ENCODE peak calls at places on chromosomes 13 and 19, in eight cellular contexts. O, X, R, B, F, G, K and Z are unnamed samples. For H3K4me1, the result is how much of the 10 kb centered on the place peaks cover.

GRCh38 chr13:38223093-38223492 is 126.6 kb upstream of the UFM1 start:
- DNase-seq in X (no peak), R (no peak), O (no peak), K (no peak), F (no peak), G (no peak), B (no peak), Z (no peak)

GRCh38 chr13:102190930-102191329 is 210.9 kb downstream of the FGF14 start:
- DNase-seq in K (no peak), F (no peak), B (no peak), X (no peak), R (no peak), O (no peak), G (no peak), Z (no peak)

GRCh38 chr13:34810996-34811395 is 131.1 kb upstream of the NBEA start:
- DNase-seq in R (no peak), X (no peak), F (no peak), B (no peak), K (no peak), O (no peak), G (no peak), Z (no peak)

GRCh38 chr13:48775804-48776203 is 122.1 kb downstream of the CYSLTR2 start:
- DNase-seq in O (no peak), F (no peak), G (no peak), B (no peak), R (no peak), X (no peak), K (no peak), Z (no peak)

GRCh38 chr13:100887729-100888151 is 213.1 kb upstream of the TMTC4 start:
- DNase-seq in X (no peak), F (no peak), G (no peak), K (no peak), R (no peak), B (no peak), O (no peak), Z (no peak)

GRCh38 chr13:37995052-37995451 is 125.5 kb upstream of the TRPC4 start:
- DNase-seq in R (no peak), O (no peak), X (no peak), F (no peak), K (no peak), G (no peak), B (no peak), Z (no peak)

GRCh38 chr19:41991025-41991424 is 3.0 kb downstream of the ATP1A3 start:
- DNase-seq in B (no peak), X (no peak), K (no peak), R (no peak), G (no peak), O (no peak), F (no peak), Z (no peak)

GRCh38 chr13:26219726-26220125 is 2.4 kb downstream of the RNF6 start:
- DNase-seq in O (no peak), R (no peak), X (no peak), G (no peak), K (no peak), B (no peak), F (no peak), Z (no peak)

GRCh38 chr19:55075366-55075998 is at the start of gene EPS8L1:
- DNase-seq in G (no peak), R (no peak), B (no peak), O (no peak), K (no peak), F (peak), X (no peak), Z (peak)

GRCh38 chr19:16400911-16401675 is 70.7 kb downstream of the EPS15L1 start:
- DNase-seq in K (no peak), F (no peak), R (no peak), B (no peak), G (no peak), O (no peak), X (no peak), Z (no peak)

GRCh38 chr13:98386632-98387031 is 190.3 kb downstream of the STK24 start:
- DNase-seq in F (no peak), G (no peak), O (no peak), B (no peak), K (no peak), R (no peak), X (no peak), Z (no peak)

GRCh38 chr13:26742691-26743358 is 17.8 kb downstream of the GPR12 start:
- DNase-seq in O (no peak), G (no peak), F (no peak), B (no peak), X (no peak), R (no peak), K (no peak), Z (no peak)

GRCh38 chr13:113616991-113617749 is 32.6 kb downstream of the TFDP1 start:
- DNase-seq in F (peak), B (no peak), R (no peak), X (no peak), K (no peak), G (no peak), O (no peak), Z (no peak)

GRCh38 chr13:51067376-51068125 is 43.5 kb downstream of the C13orf42 start:
- DNase-seq in B (no peak), X (no peak), K (no peak), O (no peak), R (no peak), G (no peak), F (no peak), Z (no peak)

GRCh38 chr13:96460571-96460970 is 370.7 kb downstream of the HS6ST3 start:
- DNase-seq in X (no peak), O (no peak), K (no peak), G (no peak), B (no peak), R (no peak), F (no peak), Z (no peak)

GRCh38 chr13:95921485-95921884 is 131.7 kb downstream of the UGGT2 start:
- DNase-seq in B (no peak), F (no peak), R (no peak), O (no peak), X (no peak), K (no peak), G (no peak), Z (no peak)

GRCh38 chr13:41054212-41054877 is 7.0 kb upstream of the WBP4 start:
- DNase-seq in F (no peak), K (no peak), B (peak), X (no peak), G (peak), R (no peak), O (peak), Z (peak)

GRCh38 chr19:44725251-44725650 is 23.3 kb upstream of the BCL3 start:
- DNase-seq in F (peak), K (peak), B (peak), G (no peak), R (no peak), O (no peak), X (no peak), Z (peak)

GRCh38 chr13:53105477-53105876 is 76.9 kb downstream of the OLFM4 start:
- DNase-seq in K (no peak), R (no peak), X (no peak), G (no peak), B (no peak), O (no peak), F (no peak), Z (no peak)

GRCh38 chr19:15265849-15266248 is 33.6 kb upstream of the EPHX3 start:
- DNase-seq in X (peak), K (no peak), G (no peak), O (peak), F (peak), R (peak), B (no peak), Z (peak)

GRCh38 chr13:48491423-48492122 is 41.3 kb downstream of the RCBTB2 start:
- DNase-seq in G (no peak), K (no peak), R (no peak), B (no peak), O (no peak), F (no peak), X (no peak), Z (no peak)

DNA sequence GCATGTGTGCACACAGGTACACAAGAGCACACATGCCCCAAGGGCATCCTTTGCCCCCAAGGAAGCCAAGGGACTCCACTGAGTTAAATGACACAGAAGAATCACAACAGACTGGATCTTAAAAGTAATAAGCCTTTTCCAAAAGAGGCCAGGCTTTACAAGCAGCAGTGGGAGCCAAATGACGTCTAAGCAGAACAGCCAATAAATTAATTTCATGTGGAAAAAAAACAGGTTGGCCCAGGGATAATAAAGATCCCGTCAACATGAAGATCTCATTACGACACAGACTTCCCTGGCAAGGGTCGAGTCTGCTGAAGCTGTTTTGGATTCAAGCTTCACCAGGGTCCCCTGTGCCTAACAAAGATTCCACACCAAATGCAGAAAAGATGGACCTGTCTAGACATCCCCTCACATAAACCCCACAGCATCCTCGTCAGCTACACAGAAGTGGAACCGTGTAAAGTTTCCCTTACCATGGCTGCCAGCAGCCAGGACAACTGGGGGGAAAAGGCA is 215.1 kb upstream of the ZNF507 start:
- DNase-seq in X (no peak), G (no peak), F (no peak), R (no peak), O (no peak), B (no peak), K (no peak), Z (no peak)
- TF ChIP-seq EP300 in X (no peak), G (no peak), F (no peak), R (no peak), O (no peak), B (no peak), K (no peak), Z (peak)

GRCh38 chr19:50333737-50334617 is 4.8 kb upstream of the KCNC3 start:
- DNase-seq in K (peak), B (peak), X (peak), G (no peak), R (peak), F (peak), O (peak), Z (peak)
- TF ChIP-seq POLR2A in K (peak), B (peak), X (peak), G (peak), R (no peak), F (peak), O (peak), Z (peak)

GRCh38 chr19:39139305-39140194 is 14.0 kb downstream of the PAK4 start:
- DNase-seq in R (no peak), K (no peak), X (no peak), O (no peak), G (no peak), F (no peak), B (no peak), Z (no peak)

GRCh38 chr19:39142655-39143054 is 17.1 kb downstream of the PAK4 start:
- DNase-seq in G (no peak), O (no peak), K (no peak), F (no peak), X (no peak), B (no peak), R (no peak), Z (no peak)

GRCh38 chr19:39140594-39140993 is 15.0 kb downstream of the PAK4 start:
- DNase-seq in G (no peak), R (no peak), F (no peak), X (no peak), O (no peak), B (no peak), K (no peak), Z (no peak)

GRCh38 chr19:39138221-39139211 is 12.9 kb downstream of the PAK4 start:
- DNase-seq in G (no peak), K (no peak), R (no peak), B (no peak), O (no peak), X (no peak), F (no peak), Z (no peak)

DNA sequence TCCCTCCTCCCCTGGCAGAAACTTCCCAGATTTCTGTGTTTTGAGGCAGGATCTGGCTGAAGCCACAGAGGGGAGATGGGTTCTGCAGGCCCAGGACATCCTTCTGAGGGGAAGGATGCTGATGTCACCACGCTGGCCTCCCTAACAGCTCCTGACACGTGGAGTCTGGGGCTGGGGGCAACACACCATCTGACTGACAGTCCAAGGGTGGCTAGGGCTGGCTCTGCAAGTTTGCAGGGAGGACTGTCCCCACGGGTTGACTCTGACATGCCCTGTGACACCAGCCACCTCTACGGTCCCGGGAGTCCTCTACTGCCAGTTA is 14.6 kb downstream of the PAK4 start:
- DNase-seq in K (no peak), R (no peak), O (no peak), X (no peak), G (no peak), B (no peak), F (no peak), Z (no peak)
- H3K4me1 ChIP-seq in K (half or more), R (under half), O (under half), X (under half), G (under half), B (half or more), F (half or more), Z (half or more)

GRCh38 chr13:20716951-20717350 is 13.5 kb downstream of the IL17D start:
- DNase-seq in X (no peak), R (no peak), K (no peak), B (no peak), G (no peak), O (no peak), F (no peak), Z (no peak)

GRCh38 chr13:20713751-20714150 is 10.3 kb downstream of the IL17D start:
- DNase-seq in R (no peak), O (no peak), B (no peak), X (no peak), F (no peak), G (no peak), K (no peak), Z (no peak)

GRCh38 chr13:20714563-20715339 is 11.3 kb downstream of the IL17D start:
- DNase-seq in R (peak), O (peak), X (peak), K (no peak), G (no peak), F (no peak), B (no peak), Z (no peak)

GRCh38 chr13:20714161-20714560 is 10.7 kb downstream of the IL17D start:
- DNase-seq in G (no peak), K (no peak), R (no peak), X (no peak), O (no peak), F (no peak), B (no peak), Z (no peak)

DNA sequence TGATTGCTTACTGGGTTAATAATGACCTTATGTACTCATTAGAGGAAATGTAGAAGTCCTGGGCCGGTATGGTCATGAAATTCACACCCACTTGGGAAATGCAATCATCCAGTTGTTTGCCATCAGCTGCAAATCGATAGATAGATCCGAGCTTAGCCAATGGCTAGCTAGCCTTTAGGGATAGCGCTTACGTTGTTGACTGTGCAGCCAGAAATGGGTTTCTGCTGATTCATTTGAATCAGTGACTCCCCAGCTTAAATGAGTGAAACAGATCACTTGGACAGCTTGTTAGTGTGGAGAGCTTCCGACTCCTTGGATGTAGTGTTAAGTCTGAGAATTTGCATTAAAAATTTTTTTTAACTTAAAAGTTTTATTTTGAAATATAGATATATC is 11.8 kb downstream of the IL17D start:
- DNase-seq in B (no peak), X (no peak), F (no peak), O (no peak), G (no peak), R (no peak), K (no peak), Z (no peak)
- TF ChIP-seq EP300 in B (no peak), X (no peak), F (no peak), O (no peak), G (no peak), R (no peak), K (no peak), Z (no peak)

DNA sequence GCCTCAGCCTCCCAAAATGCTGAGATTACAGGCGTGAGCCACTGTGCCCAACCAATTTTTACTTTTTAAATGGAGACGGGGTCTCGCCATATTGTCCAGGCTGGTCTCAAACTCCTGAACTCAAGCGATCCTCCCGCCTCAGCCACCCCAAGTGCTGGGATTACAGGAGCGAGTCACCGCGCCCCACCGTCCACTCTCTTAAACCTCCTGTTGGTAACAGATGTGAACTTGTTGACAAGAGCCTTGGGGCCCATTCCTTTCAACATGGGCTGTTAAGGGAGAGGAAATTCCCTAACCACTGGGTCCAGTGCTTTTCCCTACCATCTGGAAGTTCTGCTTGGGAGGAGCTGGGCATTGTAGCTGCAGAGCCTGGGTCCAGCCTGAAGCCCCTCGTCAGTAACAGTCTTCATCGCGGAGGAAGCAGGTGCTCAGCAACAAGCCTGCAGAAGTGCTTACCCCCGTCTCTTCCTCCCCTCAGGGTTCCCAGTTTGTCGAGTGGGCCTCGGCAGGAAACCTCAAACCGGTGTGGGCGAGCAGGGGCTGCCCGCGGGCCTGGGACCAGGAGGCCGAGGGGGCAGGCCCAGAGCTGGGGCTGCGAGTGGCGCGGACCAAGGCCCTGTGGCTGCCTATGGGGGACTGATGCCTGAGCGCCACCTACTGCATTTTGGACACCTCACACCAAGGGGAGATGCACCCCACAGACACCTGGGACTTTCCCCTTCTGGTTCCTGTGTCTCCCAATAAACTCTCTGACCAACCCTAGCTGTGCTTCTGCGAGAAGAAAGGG is 4.0 kb upstream of the FLT3LG start:
- DNase-seq in K (no peak), F (peak), R (no peak), O (no peak), B (no peak), G (peak), X (no peak), Z (peak)
- TF ChIP-seq POLR2A in K (no peak), F (no peak), R (no peak), O (no peak), B (no peak), G (peak), X (no peak), Z (no peak)

GRCh38 chr19:39141929-39142328 is 16.3 kb downstream of the PAK4 start:
- DNase-seq in F (no peak), R (no peak), X (no peak), K (no peak), O (no peak), G (no peak), B (no peak), Z (no peak)
- H3K4me1 ChIP-seq in F (half or more), R (under half), X (half or more), K (half or more), O (under half), G (under half), B (half or more), Z (half or more)

GRCh38 chr13:45367358-45367757 is 26.4 kb upstream of the TPT1 start:
- DNase-seq in R (no peak), X (no peak), F (peak), K (peak), O (no peak), G (peak), B (peak), Z (peak)
- TF ChIP-seq EP300 in R (no peak), X (no peak), F (no peak), K (no peak), O (no peak), G (peak), B (no peak), Z (no peak)

DNA sequence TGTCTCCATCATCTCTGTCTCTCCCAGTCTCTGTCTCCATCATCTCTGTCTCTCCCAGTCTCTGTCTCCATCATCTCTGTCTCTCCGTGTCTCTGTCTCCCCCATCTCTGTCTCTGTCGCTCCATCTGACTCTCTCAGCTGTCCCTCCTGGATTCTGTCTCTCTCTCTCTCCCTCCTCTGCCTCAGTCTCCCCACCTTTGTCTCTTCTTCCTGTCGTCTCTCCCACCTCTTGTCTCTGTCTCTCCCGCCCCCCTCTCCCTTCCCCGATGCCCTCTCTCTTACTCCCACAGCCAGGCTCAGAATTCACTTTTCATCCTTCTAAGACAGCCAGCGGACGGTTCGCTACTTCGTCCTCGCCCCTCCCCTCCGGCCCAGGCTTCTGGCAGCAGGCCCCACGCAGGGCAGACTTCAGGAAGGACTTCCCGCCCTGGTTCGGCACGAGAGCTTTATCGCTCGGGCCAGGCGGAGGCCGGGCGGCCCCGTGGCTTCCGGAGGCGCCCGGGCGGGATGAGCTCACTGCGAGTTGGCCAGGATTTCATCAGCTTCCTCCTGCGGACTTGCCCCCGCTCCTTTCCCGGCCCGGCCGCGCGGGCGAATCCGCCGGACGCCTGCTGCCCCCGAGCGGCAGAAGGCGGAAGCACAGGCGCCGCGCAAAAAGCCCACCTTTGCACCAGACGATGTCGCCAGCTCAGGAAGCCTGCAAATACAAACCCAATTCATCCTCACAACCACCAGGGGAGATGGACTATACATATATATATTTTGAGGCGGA is 12.4 kb upstream of the CCDC9 start:
- DNase-seq in F (peak), R (peak), B (peak), O (peak), X (peak), G (no peak), K (peak), Z (peak)
- TF ChIP-seq POLR2A in F (no peak), R (no peak), B (no peak), O (peak), X (no peak), G (peak), K (peak), Z (peak)